ENCODE peak calls at places on chromosomes 4 and X, in seven cellular contexts. N, U, V, L, R, W and Z are unnamed samples. For H3K9me3, the result is how much of the 10 kb centered on the place peaks cover.

GRCh38 chr4:55364691-55365346 is 18.8 kb downstream of the SRD5A3 start:
- DNase-seq in N (no peak), U (no peak), V (no peak), L (no peak), R (no peak), W (no peak), Z (no peak)

GRCh38 chr4:3856604-3857204 is 90.5 kb downstream of the ADRA2C start:
- DNase-seq in N (no peak), U (no peak), V (no peak), L (no peak), R (no peak), W (no peak), Z (no peak)

GRCh38 chrX:46433892-46434291 is 111.3 kb downstream of the ZNF674 start:
- DNase-seq in N (no peak), U (no peak), V (no peak), L (no peak), R (no peak), W (no peak), Z (no peak)

GRCh38 chrX:12330841-12331240 is 192.6 kb downstream of the FRMPD4 start:
- DNase-seq in N (no peak), U (no peak), V (no peak), L (no peak), R (no peak), W (no peak), Z (no peak)

GRCh38 chr4:183430317-183430986 is 14.0 kb upstream of the CDKN2AIP start:
- DNase-seq in N (no peak), U (no peak), V (peak), L (no peak), R (no peak), W (no peak), Z (peak)

GRCh38 chr4:80694178-80694577 is 336.3 kb upstream of the BMP3 start:
- DNase-seq in N (no peak), U (no peak), V (no peak), L (no peak), R (no peak), W (no peak), Z (no peak)

GRCh38 chr4:48141048-48141447 is 7.0 kb upstream of the TXK start:
- DNase-seq in N (no peak), U (no peak), V (no peak), L (peak), R (no peak), W (no peak), Z (no peak)

GRCh38 chr4:183441276-183441675 is 3.2 kb upstream of the CDKN2AIP start:
- DNase-seq in N (no peak), U (no peak), V (no peak), L (peak), R (no peak), W (no peak), Z (no peak)

GRCh38 chr4:103012085-103012484 is 7.4 kb downstream of the SLC9B1 start:
- DNase-seq in N (no peak), U (no peak), V (no peak), L (peak), R (no peak), W (no peak), Z (no peak)

GRCh38 chrX:13891367-13892146 is 74.7 kb upstream of the GPM6B start:
- DNase-seq in N (no peak), U (no peak), V (no peak), L (no peak), R (no peak), W (no peak), Z (no peak)

DNA sequence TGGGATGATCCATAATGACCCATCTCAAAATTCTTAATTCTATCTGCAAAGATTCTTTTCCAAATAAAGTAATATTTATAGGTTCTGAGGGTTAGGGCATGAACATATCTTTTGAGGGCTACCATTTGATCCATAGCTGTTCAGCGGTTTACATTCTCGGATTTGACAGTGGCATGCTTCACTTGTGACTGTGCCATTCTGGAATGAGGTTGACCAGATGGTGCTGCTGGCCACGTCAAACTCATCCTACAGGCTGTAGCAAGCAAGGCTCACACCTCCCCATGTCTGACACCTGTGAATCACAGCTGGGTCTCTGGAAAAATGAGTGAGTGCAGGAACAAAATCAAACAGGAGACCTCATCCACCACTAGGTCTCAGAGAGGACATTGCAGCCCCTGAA is 280.5 kb downstream of the DHRSX start:
- DNase-seq in N (no peak), U (no peak), V (no peak), L (no peak), R (no peak), W (no peak), Z (no peak)
- H3K9me3 ChIP-seq in N (under half), U (under half), V (half or more), L (under half), R (under half), W (under half), Z (half or more)

GRCh38 chr4:15142201-15142600 is 139.9 kb downstream of the CPEB2 start:
- DNase-seq in N (no peak), U (no peak), V (no peak), L (no peak), R (no peak), W (no peak), Z (no peak)

GRCh38 chr4:15144967-15145295 is 142.7 kb downstream of the CPEB2 start:
- DNase-seq in N (no peak), U (no peak), V (no peak), L (no peak), R (no peak), W (no peak), Z (no peak)

GRCh38 chr4:15143551-15143950 is 141.3 kb downstream of the CPEB2 start:
- DNase-seq in N (no peak), U (no peak), V (no peak), L (no peak), R (no peak), W (no peak), Z (no peak)

GRCh38 chr4:15145709-15146108 is 143.4 kb downstream of the CPEB2 start:
- DNase-seq in N (no peak), U (no peak), V (peak), L (no peak), R (no peak), W (no peak), Z (no peak)

GRCh38 chr4:15144249-15144966 is 142.1 kb downstream of the CPEB2 start:
- DNase-seq in N (no peak), U (no peak), V (peak), L (no peak), R (no peak), W (no peak), Z (no peak)
- TF ChIP-seq CTCF in N (no peak), U (no peak), V (peak), L (no peak), R (no peak), W (no peak), Z (no peak)

DNA sequence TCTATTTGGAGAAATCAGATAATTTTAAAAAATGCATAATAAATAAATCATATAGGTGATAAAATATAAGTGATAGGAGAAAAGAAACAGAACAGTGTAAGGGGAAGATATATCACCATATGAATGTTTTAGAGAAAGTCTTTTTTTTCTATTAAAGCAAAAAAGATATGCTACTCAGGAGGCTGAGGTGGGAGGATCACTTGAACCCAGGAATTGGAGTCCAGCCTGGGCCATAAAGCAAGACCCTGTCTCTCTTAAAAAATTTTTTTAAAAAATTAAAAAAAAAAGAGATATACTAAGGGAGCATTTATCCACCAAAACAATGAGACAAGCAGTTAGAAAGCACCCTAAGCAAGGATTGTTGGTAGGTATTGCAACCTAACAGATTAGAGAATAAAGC is 6.1 kb downstream of the TMEM156 start:
- DNase-seq in N (no peak), U (no peak), V (no peak), L (no peak), R (no peak), W (no peak), Z (no peak)
- H3K27ac ChIP-seq in N (no peak), U (no peak), V (no peak), L (no peak), R (no peak), W (no peak), Z (no peak)

GRCh38 chrX:70046978-70047377 is 2.8 kb downstream of the AWAT2 start:
- DNase-seq in N (no peak), U (no peak), V (no peak), L (no peak), R (no peak), W (no peak), Z (no peak)

GRCh38 chrX:70041993-70042392 is 7.7 kb downstream of the AWAT2 start:
- DNase-seq in N (no peak), U (no peak), V (no peak), L (no peak), R (no peak), W (no peak), Z (no peak)

GRCh38 chrX:70042399-70043371 is 7.1 kb downstream of the AWAT2 start:
- DNase-seq in N (no peak), U (peak), V (no peak), L (no peak), R (no peak), W (no peak), Z (no peak)

GRCh38 chrX:70043685-70044084 is 6.1 kb downstream of the AWAT2 start:
- DNase-seq in N (no peak), U (no peak), V (no peak), L (no peak), R (no peak), W (peak), Z (no peak)

DNA sequence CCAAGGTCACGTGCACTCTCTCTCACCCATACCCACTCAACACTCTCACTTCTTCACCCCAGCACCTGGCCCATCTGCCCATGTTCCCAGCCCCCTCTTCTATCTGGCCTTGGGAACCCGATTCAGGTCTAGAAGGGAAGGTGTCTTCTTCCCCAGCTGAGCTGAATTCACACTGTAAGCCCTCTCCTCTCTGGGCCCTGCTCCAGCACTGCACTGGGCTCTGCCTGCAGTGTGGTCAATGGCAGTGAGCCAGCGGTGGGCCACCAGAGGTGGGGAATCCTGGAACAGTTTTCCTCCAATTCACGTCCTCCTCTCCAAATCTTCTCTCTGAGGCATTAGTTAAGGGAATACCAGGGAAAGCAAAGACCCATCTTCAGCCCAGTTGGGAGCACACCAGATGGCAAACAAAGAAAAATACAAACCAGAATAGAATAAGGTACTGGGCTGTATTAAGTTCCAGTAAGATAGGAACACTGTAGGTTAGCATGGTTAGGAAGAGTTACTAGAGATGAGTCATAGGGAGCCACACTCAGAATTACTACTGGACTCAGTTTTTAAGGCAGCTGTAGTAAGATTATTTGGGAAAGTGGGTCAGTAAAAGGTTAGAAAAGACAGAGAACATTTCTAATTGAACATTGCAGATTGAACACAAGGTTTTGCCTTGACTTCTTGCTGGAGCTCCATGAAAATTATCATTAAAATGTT is 5.0 kb downstream of the AWAT2 start:
- DNase-seq in N (no peak), U (no peak), V (no peak), L (no peak), R (no peak), W (peak), Z (no peak)
- H3K9me3 ChIP-seq in N (under half), U (under half), V (under half), L (under half), R (under half), W (under half), Z (under half)